ENCODE peak calls at places on chromosomes 12 and 14, in ten cellular contexts. One of them, this sample, is unnamed.

GRCh38 chr12:57892232-57892987 is 45.9 kb upstream of the CTDSP2 start:
- DNase-seq in fibroblast of lung: no peak
- DNase-seq in endothelial cell: no peak
- DNase-seq in stimulated activated CD4-positive, alpha-beta T cell treated with anti-CD3 and anti-CD28 coated beads, Interleukin-15, amount 100 ng/mL, for 1 hour: no peak
- DNase-seq in right atrium auricular region: no peak
- DNase-seq in islet precursor cell: no peak
- DNase-seq in CD8-positive, alpha-beta memory T cell: no peak
- DNase-seq in NCI-H1092 treated with DMSO at 0.1 percent for 48 hours: no peak
- DNase-seq in gastrocnemius medialis: no peak
- DNase-seq in upper lobe of right lung: no peak
- DNase-seq in this sample: no peak

GRCh38 chr12:111993290-111994150 is 19.4 kb downstream of the TMEM116 start:
- DNase-seq in fibroblast of lung: no peak
- DNase-seq in endothelial cell: no peak
- DNase-seq in stimulated activated CD4-positive, alpha-beta T cell treated with anti-CD3 and anti-CD28 coated beads, Interleukin-15, amount 100 ng/mL, for 1 hour: no peak
- DNase-seq in right atrium auricular region: no peak
- DNase-seq in islet precursor cell: no peak
- DNase-seq in CD8-positive, alpha-beta memory T cell: no peak
- DNase-seq in NCI-H1092 treated with DMSO at 0.1 percent for 48 hours: no peak
- DNase-seq in gastrocnemius medialis: no peak
- DNase-seq in upper lobe of right lung: no peak
- DNase-seq in this sample: no peak

GRCh38 chr12:10102322-10102721 is 3.5 kb upstream of the CLEC1A start:
- DNase-seq in fibroblast of lung: no peak
- DNase-seq in endothelial cell: no peak
- DNase-seq in stimulated activated CD4-positive, alpha-beta T cell treated with anti-CD3 and anti-CD28 coated beads, Interleukin-15, amount 100 ng/mL, for 1 hour: no peak
- DNase-seq in right atrium auricular region: no peak
- DNase-seq in islet precursor cell: no peak
- DNase-seq in CD8-positive, alpha-beta memory T cell: no peak
- DNase-seq in NCI-H1092 treated with DMSO at 0.1 percent for 48 hours: no peak
- DNase-seq in gastrocnemius medialis: no peak
- DNase-seq in upper lobe of right lung: no peak
- DNase-seq in this sample: no peak

GRCh38 chr12:52950553-52950952 is 1.6 kb downstream of the KRT18 start:
- DNase-seq in fibroblast of lung: no peak
- DNase-seq in endothelial cell: no peak
- DNase-seq in stimulated activated CD4-positive, alpha-beta T cell treated with anti-CD3 and anti-CD28 coated beads, Interleukin-15, amount 100 ng/mL, for 1 hour: no peak
- DNase-seq in right atrium auricular region: no peak
- DNase-seq in islet precursor cell: no peak
- DNase-seq in CD8-positive, alpha-beta memory T cell: no peak
- DNase-seq in NCI-H1092 treated with DMSO at 0.1 percent for 48 hours: no peak
- DNase-seq in gastrocnemius medialis: no peak
- DNase-seq in upper lobe of right lung: no peak
- DNase-seq in this sample: no peak

GRCh38 chr12:109946505-109946904 is 46.4 kb downstream of the TCHP start:
- DNase-seq in fibroblast of lung: peak
- DNase-seq in endothelial cell: peak
- DNase-seq in stimulated activated CD4-positive, alpha-beta T cell treated with anti-CD3 and anti-CD28 coated beads, Interleukin-15, amount 100 ng/mL, for 1 hour: no peak
- DNase-seq in right atrium auricular region: no peak
- DNase-seq in islet precursor cell: peak
- DNase-seq in CD8-positive, alpha-beta memory T cell: no peak
- DNase-seq in NCI-H1092 treated with DMSO at 0.1 percent for 48 hours: no peak
- DNase-seq in gastrocnemius medialis: no peak
- DNase-seq in upper lobe of right lung: no peak
- DNase-seq in this sample: peak

GRCh38 chr12:55072093-55072492 is 52.3 kb downstream of the NEUROD4 start:
- DNase-seq in fibroblast of lung: peak
- DNase-seq in endothelial cell: peak
- DNase-seq in stimulated activated CD4-positive, alpha-beta T cell treated with anti-CD3 and anti-CD28 coated beads, Interleukin-15, amount 100 ng/mL, for 1 hour: peak
- DNase-seq in right atrium auricular region: no peak
- DNase-seq in islet precursor cell: peak
- DNase-seq in CD8-positive, alpha-beta memory T cell: peak
- DNase-seq in NCI-H1092 treated with DMSO at 0.1 percent for 48 hours: peak
- DNase-seq in gastrocnemius medialis: no peak
- DNase-seq in upper lobe of right lung: peak
- DNase-seq in this sample: peak

GRCh38 chr12:14723763-14724162 is 27.4 kb upstream of the GUCY2C start:
- DNase-seq in fibroblast of lung: peak
- DNase-seq in endothelial cell: peak
- DNase-seq in stimulated activated CD4-positive, alpha-beta T cell treated with anti-CD3 and anti-CD28 coated beads, Interleukin-15, amount 100 ng/mL, for 1 hour: peak
- DNase-seq in right atrium auricular region: peak
- DNase-seq in islet precursor cell: peak
- DNase-seq in CD8-positive, alpha-beta memory T cell: peak
- DNase-seq in NCI-H1092 treated with DMSO at 0.1 percent for 48 hours: peak
- DNase-seq in gastrocnemius medialis: no peak
- DNase-seq in upper lobe of right lung: no peak
- DNase-seq in this sample: peak

GRCh38 chr12:108530141-108530540 is 15.1 kb downstream of the FICD start:
- DNase-seq in fibroblast of lung: no peak
- DNase-seq in endothelial cell: no peak
- DNase-seq in stimulated activated CD4-positive, alpha-beta T cell treated with anti-CD3 and anti-CD28 coated beads, Interleukin-15, amount 100 ng/mL, for 1 hour: no peak
- DNase-seq in right atrium auricular region: no peak
- DNase-seq in islet precursor cell: no peak
- DNase-seq in CD8-positive, alpha-beta memory T cell: no peak
- DNase-seq in NCI-H1092 treated with DMSO at 0.1 percent for 48 hours: no peak
- DNase-seq in gastrocnemius medialis: no peak
- DNase-seq in upper lobe of right lung: no peak
- DNase-seq in this sample: no peak

GRCh38 chr12:53195516-53196420 is 11.3 kb downstream of the ITGB7 start:
- DNase-seq in fibroblast of lung: peak
- DNase-seq in endothelial cell: no peak
- DNase-seq in stimulated activated CD4-positive, alpha-beta T cell treated with anti-CD3 and anti-CD28 coated beads, Interleukin-15, amount 100 ng/mL, for 1 hour: no peak
- DNase-seq in right atrium auricular region: no peak
- DNase-seq in islet precursor cell: no peak
- DNase-seq in CD8-positive, alpha-beta memory T cell: no peak
- DNase-seq in NCI-H1092 treated with DMSO at 0.1 percent for 48 hours: no peak
- DNase-seq in gastrocnemius medialis: no peak
- DNase-seq in upper lobe of right lung: no peak
- DNase-seq in this sample: no peak

GRCh38 chr12:128702344-128702743 is 121.4 kb downstream of the SLC15A4 start:
- DNase-seq in fibroblast of lung: no peak
- DNase-seq in endothelial cell: no peak
- DNase-seq in stimulated activated CD4-positive, alpha-beta T cell treated with anti-CD3 and anti-CD28 coated beads, Interleukin-15, amount 100 ng/mL, for 1 hour: no peak
- DNase-seq in right atrium auricular region: no peak
- DNase-seq in islet precursor cell: no peak
- DNase-seq in CD8-positive, alpha-beta memory T cell: no peak
- DNase-seq in NCI-H1092 treated with DMSO at 0.1 percent for 48 hours: peak
- DNase-seq in gastrocnemius medialis: no peak
- DNase-seq in upper lobe of right lung: no peak
- DNase-seq in this sample: no peak

GRCh38 chr12:82963961-82964360 is 277.3 kb downstream of the TMTC2 start:
- DNase-seq in fibroblast of lung: peak
- DNase-seq in endothelial cell: no peak
- DNase-seq in stimulated activated CD4-positive, alpha-beta T cell treated with anti-CD3 and anti-CD28 coated beads, Interleukin-15, amount 100 ng/mL, for 1 hour: no peak
- DNase-seq in right atrium auricular region: no peak
- DNase-seq in islet precursor cell: no peak
- DNase-seq in CD8-positive, alpha-beta memory T cell: no peak
- DNase-seq in NCI-H1092 treated with DMSO at 0.1 percent for 48 hours: no peak
- DNase-seq in gastrocnemius medialis: no peak
- DNase-seq in upper lobe of right lung: no peak
- DNase-seq in this sample: peak

GRCh38 chr14:102655154-102655553 is 62.7 kb downstream of the RCOR1 start:
- DNase-seq in fibroblast of lung: peak
- DNase-seq in endothelial cell: no peak
- DNase-seq in stimulated activated CD4-positive, alpha-beta T cell treated with anti-CD3 and anti-CD28 coated beads, Interleukin-15, amount 100 ng/mL, for 1 hour: no peak
- DNase-seq in right atrium auricular region: no peak
- DNase-seq in islet precursor cell: no peak
- DNase-seq in CD8-positive, alpha-beta memory T cell: no peak
- DNase-seq in NCI-H1092 treated with DMSO at 0.1 percent for 48 hours: no peak
- DNase-seq in gastrocnemius medialis: no peak
- DNase-seq in upper lobe of right lung: no peak
- DNase-seq in this sample: peak

GRCh38 chr12:68175566-68176033 is 16.1 kb upstream of the IFNG start:
- DNase-seq in fibroblast of lung: no peak
- DNase-seq in endothelial cell: peak
- DNase-seq in stimulated activated CD4-positive, alpha-beta T cell treated with anti-CD3 and anti-CD28 coated beads, Interleukin-15, amount 100 ng/mL, for 1 hour: peak
- DNase-seq in right atrium auricular region: no peak
- DNase-seq in islet precursor cell: peak
- DNase-seq in CD8-positive, alpha-beta memory T cell: peak
- DNase-seq in NCI-H1092 treated with DMSO at 0.1 percent for 48 hours: no peak
- DNase-seq in gastrocnemius medialis: no peak
- DNase-seq in upper lobe of right lung: no peak
- DNase-seq in this sample: no peak

GRCh38 chr12:95522692-95523091 is 28.6 kb downstream of the USP44 start:
- DNase-seq in fibroblast of lung: no peak
- DNase-seq in endothelial cell: no peak
- DNase-seq in stimulated activated CD4-positive, alpha-beta T cell treated with anti-CD3 and anti-CD28 coated beads, Interleukin-15, amount 100 ng/mL, for 1 hour: no peak
- DNase-seq in right atrium auricular region: no peak
- DNase-seq in islet precursor cell: no peak
- DNase-seq in CD8-positive, alpha-beta memory T cell: no peak
- DNase-seq in NCI-H1092 treated with DMSO at 0.1 percent for 48 hours: no peak
- DNase-seq in gastrocnemius medialis: no peak
- DNase-seq in upper lobe of right lung: no peak
- DNase-seq in this sample: no peak

GRCh38 chr14:91996951-91997371 is 42.9 kb downstream of the TRIP11 start:
- DNase-seq in fibroblast of lung: peak
- DNase-seq in endothelial cell: peak
- DNase-seq in stimulated activated CD4-positive, alpha-beta T cell treated with anti-CD3 and anti-CD28 coated beads, Interleukin-15, amount 100 ng/mL, for 1 hour: no peak
- DNase-seq in right atrium auricular region: no peak
- DNase-seq in islet precursor cell: no peak
- DNase-seq in CD8-positive, alpha-beta memory T cell: no peak
- DNase-seq in NCI-H1092 treated with DMSO at 0.1 percent for 48 hours: peak
- DNase-seq in gastrocnemius medialis: no peak
- DNase-seq in upper lobe of right lung: no peak
- DNase-seq in this sample: peak

GRCh38 chr14:74973003-74973614 is 17.7 kb upstream of the PGF start:
- DNase-seq in fibroblast of lung: peak
- DNase-seq in endothelial cell: peak
- DNase-seq in stimulated activated CD4-positive, alpha-beta T cell treated with anti-CD3 and anti-CD28 coated beads, Interleukin-15, amount 100 ng/mL, for 1 hour: peak
- DNase-seq in right atrium auricular region: no peak
- DNase-seq in islet precursor cell: peak
- DNase-seq in CD8-positive, alpha-beta memory T cell: no peak
- DNase-seq in NCI-H1092 treated with DMSO at 0.1 percent for 48 hours: no peak
- DNase-seq in gastrocnemius medialis: peak
- DNase-seq in upper lobe of right lung: peak
- DNase-seq in this sample: peak

GRCh38 chr14:78405071-78405856 is 235.1 kb downstream of the NRXN3 start:
- DNase-seq in fibroblast of lung: peak
- DNase-seq in endothelial cell: no peak
- DNase-seq in stimulated activated CD4-positive, alpha-beta T cell treated with anti-CD3 and anti-CD28 coated beads, Interleukin-15, amount 100 ng/mL, for 1 hour: no peak
- DNase-seq in right atrium auricular region: no peak
- DNase-seq in islet precursor cell: no peak
- DNase-seq in CD8-positive, alpha-beta memory T cell: no peak
- DNase-seq in NCI-H1092 treated with DMSO at 0.1 percent for 48 hours: peak
- DNase-seq in gastrocnemius medialis: no peak
- DNase-seq in upper lobe of right lung: no peak
- DNase-seq in this sample: no peak

GRCh38 chr12:26150737-26151450 is 26.1 kb upstream of the BHLHE41 start:
- DNase-seq in fibroblast of lung: peak
- DNase-seq in endothelial cell: no peak
- DNase-seq in stimulated activated CD4-positive, alpha-beta T cell treated with anti-CD3 and anti-CD28 coated beads, Interleukin-15, amount 100 ng/mL, for 1 hour: no peak
- DNase-seq in right atrium auricular region: no peak
- DNase-seq in islet precursor cell: no peak
- DNase-seq in CD8-positive, alpha-beta memory T cell: no peak
- DNase-seq in NCI-H1092 treated with DMSO at 0.1 percent for 48 hours: no peak
- DNase-seq in gastrocnemius medialis: no peak
- DNase-seq in upper lobe of right lung: no peak
- DNase-seq in this sample: peak

GRCh38 chr14:89393346-89393745 is 23.7 kb downstream of the FOXN3 start:
- DNase-seq in fibroblast of lung: no peak
- DNase-seq in endothelial cell: no peak
- DNase-seq in stimulated activated CD4-positive, alpha-beta T cell treated with anti-CD3 and anti-CD28 coated beads, Interleukin-15, amount 100 ng/mL, for 1 hour: no peak
- DNase-seq in right atrium auricular region: no peak
- DNase-seq in islet precursor cell: no peak
- DNase-seq in CD8-positive, alpha-beta memory T cell: no peak
- DNase-seq in NCI-H1092 treated with DMSO at 0.1 percent for 48 hours: no peak
- DNase-seq in gastrocnemius medialis: no peak
- DNase-seq in upper lobe of right lung: no peak
- DNase-seq in this sample: no peak

This sample was measured in iris pigment epithelial cell.